ENCODE peak calls at places on chromosomes 5 and 9, in nine cellular contexts. O is adrenal gland, S is transverse colon, E is A549, L is sigmoid colon, N is uterus, U is tibial nerve, I is body of pancreas, C is IMR-90. Y is an unnamed sample.

GRCh38 chr9:91423785-91424402 is at the start of gene NFIL3:
- DNase-seq in O (peak), S (peak), E (peak), L (peak), N (peak), U (peak), I (peak), C (peak), Y (peak)

GRCh38 chr9:108245331-108245730 is 610.5 kb downstream of the ACTL7B start:
- DNase-seq in O (no peak), S (no peak), E (no peak), L (no peak), N (no peak), U (no peak), I (no peak), C (no peak), Y (no peak)

GRCh38 chr9:96367943-96368342 is 15.6 kb downstream of the SLC35D2 start:
- DNase-seq in O (no peak), S (no peak), E (no peak), L (no peak), N (no peak), U (no peak), I (no peak), C (no peak), Y (no peak)

GRCh38 chr5:113336975-113337374 is 97.8 kb downstream of the TSSK1B start:
- DNase-seq in O (peak), S (no peak), E (peak), L (no peak), N (peak), U (no peak), I (peak), C (peak), Y (peak)

GRCh38 chr9:108323615-108324014 is 532.2 kb downstream of the ACTL7B start:
- DNase-seq in O (no peak), S (no peak), E (no peak), L (no peak), N (no peak), U (no peak), I (no peak), C (no peak), Y (no peak)

GRCh38 chr5:61274561-61274960 is 57.5 kb upstream of the ZSWIM6 start:
- DNase-seq in O (no peak), S (no peak), E (no peak), L (no peak), N (no peak), U (no peak), I (no peak), C (peak), Y (no peak)

GRCh38 chr9:129027224-129027684 is 877 bp downstream of the SH3GLB2 start:
- DNase-seq in O (no peak), S (no peak), E (no peak), L (no peak), N (no peak), U (no peak), I (no peak), C (no peak), Y (no peak)

GRCh38 chr5:122971333-122971732 is 65.2 kb downstream of the PPIC start:
- DNase-seq in O (no peak), S (no peak), E (no peak), L (no peak), N (no peak), U (no peak), I (no peak), C (no peak), Y (no peak)

GRCh38 chr5:141236516-141237313 is 8.5 kb upstream of the PCDHB15 start:
- DNase-seq in O (no peak), S (no peak), E (no peak), L (no peak), N (no peak), U (no peak), I (no peak), C (no peak), Y (no peak)

GRCh38 chr9:37498457-37498856 is 12.7 kb downstream of the POLR1E start:
- DNase-seq in O (no peak), S (no peak), E (no peak), L (no peak), N (no peak), U (no peak), I (no peak), C (no peak), Y (no peak)

GRCh38 chr9:96020822-96021615 is 145.5 kb downstream of the ERCC6L2 start:
- DNase-seq in O (peak), S (peak), E (no peak), L (no peak), N (no peak), U (no peak), I (no peak), C (no peak), Y (no peak)

GRCh38 chr5:80364892-80365291 is 43.0 kb upstream of the ZFYVE16 start:
- DNase-seq in O (no peak), S (no peak), E (no peak), L (no peak), N (no peak), U (no peak), I (no peak), C (no peak), Y (no peak)

GRCh38 chr5:153358315-153358976 is 132.0 kb upstream of the GRIA1 start:
- DNase-seq in O (no peak), S (no peak), E (no peak), L (no peak), N (no peak), U (no peak), I (no peak), C (no peak), Y (no peak)

GRCh38 chr9:89350988-89351557 is 32.8 kb downstream of the SECISBP2 start:
- DNase-seq in O (no peak), S (no peak), E (no peak), L (no peak), N (no peak), U (no peak), I (no peak), C (no peak), Y (no peak)

GRCh38 chr5:180135128-180135955 is 63.8 kb upstream of the RNF130 start:
- DNase-seq in O (no peak), S (no peak), E (no peak), L (peak), N (peak), U (no peak), I (no peak), C (peak), Y (peak)

GRCh38 chr5:134580001-134580460 is 52.6 kb downstream of the SAR1B start:
- DNase-seq in O (no peak), S (no peak), E (no peak), L (peak), N (no peak), U (no peak), I (no peak), C (no peak), Y (no peak)

GRCh38 chr5:139950436-139950835 is 92.7 kb downstream of the NRG2 start:
- DNase-seq in O (no peak), S (no peak), E (no peak), L (no peak), N (no peak), U (no peak), I (no peak), C (no peak), Y (no peak)

GRCh38 chr5:98664736-98665135 is 108.7 kb upstream of the RGMB start:
- DNase-seq in O (no peak), S (no peak), E (no peak), L (no peak), N (no peak), U (no peak), I (no peak), C (no peak), Y (no peak)

GRCh38 chr5:150190503-150190973 is 676 bp downstream of the SLC6A7 start:
- DNase-seq in O (no peak), S (no peak), E (no peak), L (no peak), N (no peak), U (no peak), I (no peak), C (no peak), Y (no peak)

GRCh38 chr5:8943301-8943700 is 602.6 kb downstream of the SEMA5A start:
- DNase-seq in O (no peak), S (no peak), E (no peak), L (no peak), N (no peak), U (no peak), I (no peak), C (peak), Y (no peak)

GRCh38 chr9:113772121-113772885 is 103.8 kb upstream of the ZNF618 start:
- DNase-seq in O (no peak), S (no peak), E (no peak), L (no peak), N (no peak), U (no peak), I (no peak), C (peak), Y (no peak)

GRCh38 chr9:95045751-95046150 is 271.8 kb downstream of the FANCC start:
- DNase-seq in O (no peak), S (no peak), E (peak), L (no peak), N (no peak), U (no peak), I (peak), C (no peak), Y (no peak)

GRCh38 chr9:75604661-75605060 is 285.8 kb upstream of the PCSK5 start:
- DNase-seq in O (no peak), S (no peak), E (no peak), L (no peak), N (no peak), U (no peak), I (no peak), C (no peak), Y (no peak)

GRCh38 chr5:170861855-170862766 is at the start of gene RANBP17:
- DNase-seq in O (peak), S (peak), E (peak), L (peak), N (no peak), U (no peak), I (peak), C (peak), Y (no peak)

GRCh38 chr9:98797491-98797890 is 1.1 kb upstream of the ANKS6 start:
- DNase-seq in O (no peak), S (no peak), E (no peak), L (no peak), N (no peak), U (no peak), I (no peak), C (no peak), Y (no peak)

GRCh38 chr9:91682806-91683205 is 259.2 kb upstream of the NFIL3 start:
- DNase-seq in O (no peak), S (no peak), E (no peak), L (no peak), N (no peak), U (no peak), I (no peak), C (peak), Y (no peak)

GRCh38 chr9:137716694-137717287 is 98.0 kb downstream of the EHMT1 start:
- DNase-seq in O (no peak), S (no peak), E (no peak), L (no peak), N (no peak), U (no peak), I (no peak), C (no peak), Y (no peak)

GRCh38 chr9:28921857-28922500 is 1348.7 kb upstream of the C9orf72 start:
- DNase-seq in O (no peak), S (no peak), E (no peak), L (no peak), N (no peak), U (no peak), I (no peak), C (no peak), Y (no peak)

GRCh38 chr9:123658792-123659191 is 271.1 kb downstream of the DENND1A start:
- DNase-seq in O (no peak), S (no peak), E (no peak), L (no peak), N (no peak), U (no peak), I (no peak), C (no peak), Y (no peak)

GRCh38 chr9:113602126-113603119 is 138.9 kb downstream of the RGS3 start:
- DNase-seq in O (peak), S (peak), E (no peak), L (peak), N (peak), U (peak), I (peak), C (peak), Y (no peak)

GRCh38 chr9:70485273-70485858 is 70.9 kb upstream of the KLF9 start:
- DNase-seq in O (peak), S (no peak), E (no peak), L (no peak), N (peak), U (no peak), I (no peak), C (no peak), Y (no peak)

GRCh38 chr5:115274584-115274983 is 11.9 kb upstream of the PGGT1B start:
- DNase-seq in O (no peak), S (no peak), E (no peak), L (no peak), N (no peak), U (no peak), I (no peak), C (no peak), Y (no peak)

GRCh38 chr5:59020611-59021285 is 437.9 kb downstream of the RAB3C start:
- DNase-seq in O (no peak), S (peak), E (no peak), L (no peak), N (no peak), U (no peak), I (no peak), C (peak), Y (no peak)

GRCh38 chr5:125722550-125722949 is 700.7 kb upstream of the GRAMD2B start:
- DNase-seq in O (no peak), S (no peak), E (no peak), L (no peak), N (no peak), U (no peak), I (no peak), C (peak), Y (no peak)

GRCh38 chr5:151123897-151124751 is 33.5 kb downstream of the ANXA6 start:
- DNase-seq in O (peak), S (peak), E (peak), L (peak), N (peak), U (no peak), I (peak), C (peak), Y (peak)

GRCh38 chr9:123562844-123563346 is 206.9 kb downstream of the CRB2 start:
- DNase-seq in O (no peak), S (no peak), E (no peak), L (peak), N (no peak), U (no peak), I (no peak), C (peak), Y (peak)

GRCh38 chr9:113570749-113571711 is 107.5 kb downstream of the RGS3 start:
- DNase-seq in O (no peak), S (peak), E (no peak), L (peak), N (no peak), U (no peak), I (peak), C (peak), Y (no peak)

DNA sequence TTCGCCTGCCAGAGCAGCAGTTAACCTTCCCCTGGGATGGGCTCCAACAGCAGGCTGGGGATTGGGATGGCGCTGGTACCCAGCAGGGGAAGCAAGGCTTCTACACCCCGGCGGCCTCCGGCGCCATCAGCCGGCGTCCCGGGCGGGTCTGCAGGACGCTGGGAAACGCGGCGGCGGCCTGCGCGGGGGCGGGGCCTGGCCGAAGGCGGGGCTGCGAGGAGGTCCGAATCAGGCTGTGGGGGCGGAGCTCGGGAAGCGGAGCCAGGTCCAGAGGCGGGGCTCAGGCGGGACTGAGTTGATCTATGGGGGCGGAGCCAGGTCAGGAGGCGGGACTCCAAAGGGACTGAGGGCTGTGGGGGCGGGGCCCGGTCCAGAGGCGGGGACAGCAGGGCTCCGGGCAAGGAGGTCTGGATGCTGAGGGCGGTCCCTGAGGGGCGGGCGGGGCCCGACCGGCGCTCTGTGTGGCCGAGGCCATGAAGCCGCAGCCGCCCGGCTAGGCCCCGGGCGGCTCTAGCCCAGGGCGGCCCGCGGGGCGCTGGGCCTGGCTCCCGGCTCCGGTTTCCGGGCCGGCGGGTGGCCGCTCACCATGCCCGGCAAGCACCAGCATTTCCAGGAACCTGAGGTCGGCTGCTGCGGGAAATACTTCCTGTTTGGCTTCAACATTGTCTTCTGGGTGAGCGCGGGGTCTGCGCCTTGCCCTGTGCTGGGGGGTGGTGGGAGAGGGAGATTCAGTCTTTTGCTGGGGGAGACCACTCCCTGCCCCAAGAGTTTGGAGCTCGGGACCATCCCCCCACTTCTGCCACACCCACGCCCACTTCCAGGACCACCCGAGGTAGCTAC is at the start of gene TSPAN17:
- DNase-seq in O (peak), S (peak), E (peak), L (peak), N (peak), U (peak), I (peak), C (peak), Y (peak)
- TF ChIP-seq POLR2A in O (peak), S (peak), E (peak), L (peak), N (peak), U (peak), I (peak), C (peak), Y (peak)

DNA sequence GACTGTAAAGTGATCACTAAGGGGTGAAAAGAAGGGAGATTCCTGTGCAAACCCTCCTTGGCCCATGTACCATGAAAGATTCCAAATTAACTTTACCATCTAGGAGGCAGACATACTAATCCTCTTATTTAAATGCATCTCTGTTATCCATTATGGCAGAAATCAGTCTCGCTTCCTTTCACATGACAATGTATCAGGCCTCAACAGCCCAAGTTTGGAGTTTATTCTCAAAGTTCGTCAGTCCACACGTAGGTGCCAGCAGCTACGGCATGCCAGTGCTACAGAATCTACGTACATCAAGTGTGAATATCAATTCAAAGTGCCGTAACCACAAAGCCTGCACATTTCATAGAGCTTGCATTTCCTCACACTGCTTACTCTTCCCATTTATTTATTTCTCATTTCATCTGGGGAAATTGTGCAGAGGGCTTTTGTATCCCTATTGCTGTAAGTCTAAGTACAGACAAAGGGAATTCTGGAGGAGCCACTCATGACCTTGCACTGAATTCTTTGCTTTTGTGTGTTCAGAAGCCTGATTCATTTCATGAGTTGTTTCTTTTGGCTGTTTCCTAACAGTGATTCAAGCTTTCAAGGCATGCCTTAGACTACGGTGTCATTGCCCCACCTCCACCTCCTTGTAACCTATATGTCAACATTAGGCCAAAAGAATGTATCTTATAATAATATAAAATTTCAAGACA is 10.0 kb downstream of the ENC1 start:
- DNase-seq in O (no peak), S (no peak), E (peak), L (no peak), N (no peak), U (no peak), I (no peak), C (peak), Y (peak)
- TF ChIP-seq POLR2A in O (no peak), S (no peak), E (no peak), L (no peak), N (no peak), U (no peak), I (no peak), C (no peak), Y (no peak)

GRCh38 chr9:84261082-84261746 is 79.3 kb downstream of the SLC28A3 start:
- DNase-seq in O (peak), S (peak), E (peak), L (peak), N (peak), U (peak), I (peak), C (peak), Y (peak)

GRCh38 chr9:84254972-84255371 is 85.6 kb downstream of the SLC28A3 start:
- DNase-seq in O (no peak), S (peak), E (no peak), L (no peak), N (no peak), U (no peak), I (peak), C (no peak), Y (no peak)

GRCh38 chr9:84264307-84264706 is 76.3 kb downstream of the SLC28A3 start:
- DNase-seq in O (no peak), S (no peak), E (no peak), L (no peak), N (no peak), U (no peak), I (no peak), C (no peak), Y (no peak)

GRCh38 chr9:84255701-84256100 is 84.9 kb downstream of the SLC28A3 start:
- DNase-seq in O (no peak), S (no peak), E (no peak), L (no peak), N (no peak), U (no peak), I (no peak), C (no peak), Y (no peak)

GRCh38 chr9:84258371-84258770 is 82.2 kb downstream of the SLC28A3 start:
- DNase-seq in O (no peak), S (no peak), E (no peak), L (no peak), N (no peak), U (no peak), I (peak), C (no peak), Y (no peak)
- TF ChIP-seq POLR2A in O (no peak), S (no peak), E (no peak), L (no peak), N (no peak), U (no peak), I (no peak), C (no peak), Y (no peak)

GRCh38 chr5:56910123-56910951 is 941 bp downstream of the SETD9 start:
- DNase-seq in O (peak), S (peak), E (no peak), L (peak), N (no peak), U (no peak), I (no peak), C (no peak), Y (no peak)
- TF ChIP-seq POLR2A in O (peak), S (peak), E (no peak), L (peak), N (no peak), U (no peak), I (no peak), C (no peak), Y (no peak)

GRCh38 chr5:24905123-24905522 is 260.3 kb upstream of the CDH10 start:
- DNase-seq in O (no peak), S (no peak), E (peak), L (no peak), N (no peak), U (no peak), I (no peak), C (no peak), Y (no peak)
- TF ChIP-seq POLR2A in O (no peak), S (no peak), E (no peak), L (no peak), N (no peak), U (no peak), I (no peak), C (no peak), Y (no peak)

GRCh38 chr9:104776787-104777186 is 12.9 kb downstream of the NIPSNAP3B start:
- DNase-seq in O (no peak), S (no peak), E (no peak), L (no peak), N (no peak), U (no peak), I (no peak), C (peak), Y (no peak)

GRCh38 chr9:104775574-104775936 is 11.6 kb downstream of the NIPSNAP3B start:
- DNase-seq in O (no peak), S (no peak), E (no peak), L (no peak), N (no peak), U (no peak), I (no peak), C (no peak), Y (no peak)

GRCh38 chr9:104775961-104776360 is 12.0 kb downstream of the NIPSNAP3B start:
- DNase-seq in O (no peak), S (no peak), E (no peak), L (no peak), N (no peak), U (no peak), I (no peak), C (no peak), Y (no peak)

GRCh38 chr9:104774132-104774531 is 10.2 kb downstream of the NIPSNAP3B start:
- DNase-seq in O (no peak), S (no peak), E (no peak), L (no peak), N (no peak), U (no peak), I (no peak), C (no peak), Y (no peak)

GRCh38 chr9:104774831-104775573 is 11.1 kb downstream of the NIPSNAP3B start:
- DNase-seq in O (peak), S (no peak), E (no peak), L (no peak), N (no peak), U (no peak), I (no peak), C (no peak), Y (no peak)
- TF ChIP-seq POLR2A in O (no peak), S (no peak), E (no peak), L (no peak), N (no peak), U (no peak), I (no peak), C (no peak), Y (no peak)